ENCODE peak calls at places on chromosomes 2 and 18, in ten cellular contexts. I, G, J, B, T, L, A, S, D and Y are unnamed samples.

GRCh38 chr2:97748397-97748796 is 35.0 kb downstream of the ZAP70 start:
- DNase-seq in L (no peak), D (no peak), A (no peak), S (peak), G (peak), J (peak), B (peak), I (peak), T (no peak), Y (peak)

GRCh38 chr18:76466410-76466991 is 28.5 kb downstream of the ZNF516 start:
- DNase-seq in L (no peak), B (no peak), S (no peak), I (no peak), T (no peak), A (no peak), J (no peak), G (no peak), D (no peak), Y (no peak)

GRCh38 chr2:96180002-96180401 is 28.6 kb downstream of the STARD7 start:
- DNase-seq in A (no peak), J (no peak), G (no peak), B (no peak), I (no peak), S (no peak), T (no peak), D (no peak), L (no peak), Y (no peak)

GRCh38 chr2:156333951-156334495 is 1.5 kb upstream of the NR4A2 start:
- DNase-seq in J (peak), L (peak), A (peak), T (peak), B (peak), G (peak), I (peak), D (peak), S (peak), Y (peak)

GRCh38 chr18:80034068-80034851 is at the start of gene RBFA:
- DNase-seq in I (peak), G (peak), J (peak), L (peak), B (peak), A (peak), D (peak), T (peak), S (peak), Y (peak)

GRCh38 chr2:120546077-120546864 is 189.4 kb upstream of the GLI2 start:
- DNase-seq in G (no peak), A (peak), L (peak), D (no peak), J (no peak), T (no peak), S (no peak), I (peak), B (peak), Y (no peak)

GRCh38 chr2:222722327-222722946 is 51.0 kb downstream of the MOGAT1 start:
- DNase-seq in I (peak), G (no peak), L (peak), J (no peak), A (no peak), B (peak), D (no peak), T (peak), S (no peak), Y (no peak)

GRCh38 chr2:189534854-189535253 is 45.7 kb downstream of the SLC40A1 start:
- DNase-seq in I (peak), T (no peak), S (no peak), B (peak), A (no peak), L (peak), J (no peak), G (no peak), D (no peak), Y (no peak)

GRCh38 chr2:37625781-37626548 is 45.5 kb downstream of the CDC42EP3 start:
- DNase-seq in T (no peak), J (no peak), B (no peak), L (no peak), I (no peak), D (no peak), S (peak), G (no peak), A (no peak), Y (no peak)

GRCh38 chr2:69023236-69023635 is 10.3 kb downstream of the ANTXR1 start:
- DNase-seq in G (no peak), L (no peak), I (no peak), B (no peak), A (no peak), D (no peak), S (no peak), T (no peak), J (no peak), Y (no peak)

GRCh38 chr2:105398522-105399206 is at the start of gene FHL2:
- DNase-seq in G (peak), A (peak), D (peak), B (peak), L (peak), J (no peak), T (peak), S (peak), I (peak), Y (peak)

GRCh38 chr2:26178746-26179436 is 6.0 kb downstream of the GAREM2 start:
- DNase-seq in T (peak), S (peak), B (peak), L (no peak), J (no peak), I (peak), G (peak), A (no peak), D (no peak), Y (no peak)

GRCh38 chr2:26522325-26523120 is 44.6 kb upstream of the OTOF start:
- DNase-seq in A (no peak), D (no peak), G (no peak), L (no peak), T (no peak), J (no peak), S (no peak), B (no peak), I (peak), Y (no peak)

DNA sequence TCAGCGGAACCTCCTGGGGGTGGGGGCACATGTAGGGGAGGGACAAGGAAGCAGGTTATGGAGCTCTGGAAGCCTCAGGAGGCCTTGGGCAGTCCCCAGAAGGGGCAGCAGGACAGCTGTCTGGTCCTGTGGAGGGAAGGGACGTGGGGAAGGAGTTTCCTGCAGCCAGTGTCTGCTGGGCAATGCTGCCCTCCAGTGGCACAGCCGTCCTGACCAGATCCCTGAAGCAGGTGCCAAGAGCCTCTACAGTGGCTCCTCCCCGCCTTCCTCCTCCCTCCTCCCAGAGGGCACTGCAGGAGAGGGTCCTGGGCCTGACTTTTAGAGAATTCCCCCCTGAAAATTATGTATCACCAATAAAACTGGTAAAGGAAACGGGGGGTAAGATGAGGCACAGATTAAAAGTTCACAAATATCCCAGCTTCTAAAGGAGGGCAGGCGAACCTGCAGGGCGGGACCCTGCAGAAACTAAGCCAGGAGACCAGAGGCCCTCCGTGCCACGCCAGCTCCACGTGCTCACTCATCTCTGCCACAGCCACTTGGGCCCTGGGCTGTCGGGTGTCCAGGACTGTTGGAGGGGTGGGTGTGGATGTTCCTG is 258.5 kb downstream of the TWIST2 start:
- DNase-seq in I (peak), S (no peak), A (no peak), G (peak), J (no peak), T (peak), D (peak), L (peak), B (peak), Y (no peak)
- TF ChIP-seq CTCF in I (peak), S (peak), A (peak), G (peak), J (no peak), T (peak), D (peak), L (peak), B (peak), Y (peak)

DNA sequence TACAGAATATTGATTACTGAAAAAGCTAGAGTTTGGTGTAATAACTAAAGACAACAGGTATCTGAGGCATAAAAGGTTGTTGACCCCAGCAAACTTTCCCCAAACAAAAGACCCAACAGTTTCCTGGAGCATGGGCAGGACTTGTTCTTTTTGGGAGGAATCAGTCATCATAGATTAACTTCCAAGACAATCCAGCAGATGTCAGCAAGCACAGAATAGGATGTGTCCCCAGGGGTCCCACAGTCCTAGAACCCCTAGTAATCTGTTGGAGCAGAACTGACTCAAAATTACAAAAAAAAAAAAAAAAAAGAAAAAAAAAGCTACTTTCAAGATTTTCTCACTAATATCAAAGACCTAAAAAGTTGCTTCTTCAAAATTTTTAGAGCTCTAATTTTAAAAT is 564.7 kb upstream of the SLC39A10 start:
- DNase-seq in T (no peak), G (peak), L (peak), I (no peak), S (no peak), J (no peak), B (no peak), D (no peak), A (no peak), Y (no peak)
- TF ChIP-seq CTCF in T (no peak), G (peak), L (peak), I (no peak), S (peak), J (no peak), B (no peak), D (no peak), A (no peak), Y (no peak)

DNA sequence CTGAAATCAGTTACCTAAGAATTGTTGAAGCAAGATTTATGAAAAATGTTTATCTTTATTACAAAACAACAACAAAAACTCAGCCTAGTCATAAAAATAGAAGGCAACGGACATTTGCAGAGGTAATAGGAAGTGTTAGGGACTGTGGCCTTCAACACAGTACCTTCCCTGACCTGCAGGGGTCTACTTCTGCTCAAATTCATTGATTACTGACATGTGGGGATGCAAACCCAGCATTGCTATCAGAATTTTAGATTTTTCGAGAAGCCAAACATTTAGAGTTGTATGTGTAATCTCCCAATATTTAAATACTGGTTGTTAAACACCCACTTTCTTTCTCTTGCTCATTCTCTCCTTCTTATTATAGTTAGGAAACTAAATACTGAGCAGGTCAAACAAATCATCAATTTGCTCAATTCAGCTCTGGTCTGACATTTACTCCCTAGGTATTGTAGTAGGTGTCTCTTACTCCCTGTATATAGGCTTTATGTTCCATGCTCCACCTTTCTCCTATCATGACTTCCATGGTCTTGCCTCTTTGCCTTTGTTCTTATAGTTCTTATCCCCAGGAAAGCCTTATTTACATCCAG is 198.5 kb downstream of the UBE2E3 start:
- DNase-seq in S (peak), I (peak), T (no peak), D (no peak), G (peak), B (no peak), L (peak), J (no peak), A (no peak), Y (no peak)
- TF ChIP-seq CTCF in S (peak), I (peak), T (peak), D (no peak), G (peak), B (no peak), L (peak), J (peak), A (no peak), Y (peak)

GRCh38 chr2:45712538-45712937 is 61.1 kb downstream of the PRKCE start:
- DNase-seq in B (peak), A (no peak), S (no peak), L (no peak), J (no peak), D (no peak), I (no peak), G (no peak), T (no peak), Y (no peak)
- TF ChIP-seq CTCF in B (no peak), A (no peak), S (no peak), L (peak), J (no peak), D (no peak), I (no peak), G (no peak), T (no peak), Y (no peak)

GRCh38 chr2:3737128-3737527 is 33.8 kb downstream of the DCDC2C start:
- DNase-seq in J (no peak), A (no peak), G (no peak), L (no peak), D (no peak), B (no peak), T (no peak), I (no peak), S (no peak), Y (no peak)

GRCh38 chr2:3739313-3739712 is 35.9 kb downstream of the DCDC2C start:
- DNase-seq in D (no peak), T (no peak), J (no peak), S (no peak), A (no peak), G (peak), L (no peak), I (no peak), B (no peak), Y (no peak)

GRCh38 chr2:3736112-3736511 is 32.7 kb downstream of the DCDC2C start:
- DNase-seq in A (no peak), G (no peak), S (no peak), J (no peak), T (no peak), I (no peak), L (no peak), D (no peak), B (no peak), Y (no peak)

GRCh38 chr2:3741372-3741771 is 38.0 kb downstream of the DCDC2C start:
- DNase-seq in D (no peak), B (no peak), G (peak), I (no peak), A (no peak), L (no peak), S (peak), J (no peak), T (no peak), Y (no peak)

DNA sequence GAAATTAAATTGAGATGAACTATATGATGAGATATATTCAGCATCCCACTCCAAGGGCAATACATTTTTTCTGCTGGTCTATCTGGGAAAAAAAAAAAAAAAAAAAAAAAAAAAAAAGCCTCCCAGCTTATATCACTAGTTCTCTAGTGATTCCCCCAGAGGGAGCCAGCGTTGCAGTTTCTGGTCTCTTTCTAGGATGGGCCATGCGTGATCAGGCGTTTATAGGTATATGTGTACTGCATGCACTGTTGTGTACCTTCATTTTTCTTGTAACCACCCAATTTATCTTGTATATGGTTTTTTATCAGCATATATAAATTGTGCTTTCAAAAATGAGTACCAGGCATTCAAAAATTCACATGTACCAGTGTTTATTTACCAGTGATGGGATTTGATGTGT is 35.1 kb downstream of the DCDC2C start:
- DNase-seq in A (no peak), S (peak), T (no peak), D (no peak), B (no peak), G (peak), J (no peak), L (peak), I (peak), Y (no peak)
- TF ChIP-seq CTCF in A (no peak), S (peak), T (no peak), D (no peak), B (peak), G (peak), J (no peak), L (peak), I (peak), Y (peak)

GRCh38 chr2:78457269-78457668 is 568.2 kb upstream of the REG3G start:
- DNase-seq in S (no peak), L (no peak), T (no peak), G (no peak), D (no peak), I (no peak), J (no peak), B (no peak), A (no peak), Y (no peak)
- TF ChIP-seq CTCF in S (no peak), L (no peak), T (no peak), G (no peak), D (no peak), I (no peak), J (no peak), B (no peak), A (no peak), Y (no peak)

GRCh38 chr18:13525381-13526029 is 200.9 kb downstream of the FAM210A start:
- DNase-seq in D (no peak), G (peak), J (no peak), B (no peak), I (no peak), L (no peak), S (no peak), A (no peak), T (no peak), Y (no peak)
- TF ChIP-seq CTCF in D (no peak), G (peak), J (no peak), B (no peak), I (no peak), L (no peak), S (peak), A (no peak), T (no peak), Y (no peak)

DNA sequence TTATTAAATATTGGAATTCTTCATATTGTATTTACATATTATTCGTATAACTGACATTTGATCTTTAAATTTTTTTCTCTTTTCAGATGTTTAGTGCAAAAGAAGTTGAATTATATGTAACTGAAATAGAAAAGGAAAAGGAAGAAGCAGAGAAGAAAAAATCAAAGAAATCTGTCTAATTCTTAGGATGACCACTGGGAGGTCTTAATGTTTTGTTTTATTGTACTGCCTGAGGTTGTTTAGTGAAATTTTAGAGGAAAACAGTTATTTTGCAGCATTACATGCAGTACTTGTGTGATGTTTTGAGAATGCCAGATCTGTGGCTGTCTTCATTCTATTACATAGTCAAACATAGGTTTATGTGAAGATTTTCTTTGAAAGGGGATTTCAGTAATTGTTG is 34.0 kb upstream of the TAF4B start:
- DNase-seq in A (no peak), D (no peak), I (no peak), B (no peak), T (no peak), L (no peak), J (no peak), G (no peak), S (no peak), Y (no peak)
- TF ChIP-seq CTCF in A (no peak), D (no peak), I (no peak), B (no peak), T (no peak), L (no peak), J (no peak), G (no peak), S (no peak), Y (no peak)

DNA sequence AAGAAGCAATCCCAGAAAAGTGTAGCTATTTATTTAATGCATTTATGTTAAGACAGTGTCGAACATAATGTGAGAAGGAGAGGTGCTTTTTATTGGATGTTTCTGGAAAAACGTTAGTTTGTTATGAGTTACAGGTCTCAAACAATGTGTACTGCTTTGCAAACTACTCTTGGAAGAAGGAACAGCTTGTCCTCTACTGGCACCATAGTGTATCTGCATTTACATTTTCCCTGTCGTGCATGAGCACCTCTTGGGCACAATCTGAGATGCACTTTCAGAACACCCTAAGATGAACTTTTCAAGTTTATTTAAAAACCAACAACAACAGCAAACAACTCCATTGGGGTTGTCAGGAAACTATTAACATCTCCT is 22.8 kb downstream of the CCNYL1 start:
- DNase-seq in A (no peak), D (no peak), I (peak), J (no peak), B (peak), L (peak), S (no peak), T (peak), G (no peak), Y (no peak)
- TF ChIP-seq CTCF in A (peak), D (peak), I (peak), J (peak), B (peak), L (peak), S (no peak), T (peak), G (no peak), Y (peak)